ENCODE peak calls at places on chromosomes 12 and 14, in eight cellular contexts. One of them, this sample, is unnamed.

GRCh38 chr14:25909361-25909760 is 688.5 kb downstream of the NOVA1 start:
- DNase-seq in SK-N-SH: no peak
- DNase-seq in pancreas: no peak
- DNase-seq in left cardiac atrium: no peak
- DNase-seq in GM10248: no peak
- DNase-seq in Calu3: no peak
- DNase-seq in NCI-H1694 treated with DMSO at 0.1 percent for 48 hours: no peak
- DNase-seq in activated T-cell treated with anti-CD3 and anti-CD28 coated beads for 4 hours: no peak
- DNase-seq in this sample: no peak

GRCh38 chr14:105349992-105350391 is 35.4 kb downstream of the PACS2 start:
- DNase-seq in SK-N-SH: no peak
- DNase-seq in pancreas: no peak
- DNase-seq in left cardiac atrium: no peak
- DNase-seq in GM10248: no peak
- DNase-seq in Calu3: no peak
- DNase-seq in NCI-H1694 treated with DMSO at 0.1 percent for 48 hours: no peak
- DNase-seq in activated T-cell treated with anti-CD3 and anti-CD28 coated beads for 4 hours: no peak
- DNase-seq in this sample: no peak

GRCh38 chr12:51801027-51801426 is 47.5 kb downstream of the FIGNL2 start:
- DNase-seq in SK-N-SH: no peak
- DNase-seq in pancreas: no peak
- DNase-seq in left cardiac atrium: no peak
- DNase-seq in GM10248: no peak
- DNase-seq in Calu3: no peak
- DNase-seq in NCI-H1694 treated with DMSO at 0.1 percent for 48 hours: no peak
- DNase-seq in activated T-cell treated with anti-CD3 and anti-CD28 coated beads for 4 hours: no peak
- DNase-seq in this sample: no peak

GRCh38 chr12:5922500-5922899 is 22.6 kb downstream of the ANO2 start:
- DNase-seq in SK-N-SH: no peak
- DNase-seq in pancreas: no peak
- DNase-seq in left cardiac atrium: no peak
- DNase-seq in GM10248: no peak
- DNase-seq in Calu3: no peak
- DNase-seq in NCI-H1694 treated with DMSO at 0.1 percent for 48 hours: no peak
- DNase-seq in activated T-cell treated with anti-CD3 and anti-CD28 coated beads for 4 hours: no peak
- DNase-seq in this sample: no peak

GRCh38 chr12:82174936-82175335 is 183.3 kb downstream of the CCDC59 start:
- DNase-seq in SK-N-SH: no peak
- DNase-seq in pancreas: peak; percentile 5
- DNase-seq in left cardiac atrium: no peak
- DNase-seq in GM10248: no peak
- DNase-seq in Calu3: peak; percentile 28
- DNase-seq in NCI-H1694 treated with DMSO at 0.1 percent for 48 hours: peak; percentile 96
- DNase-seq in activated T-cell treated with anti-CD3 and anti-CD28 coated beads for 4 hours: no peak
- DNase-seq in this sample: no peak

GRCh38 chr12:126617312-126617711 is 1552.1 kb downstream of the AACS start:
- DNase-seq in SK-N-SH: peak; percentile 51
- DNase-seq in pancreas: no peak
- DNase-seq in left cardiac atrium: no peak
- DNase-seq in GM10248: no peak
- DNase-seq in Calu3: peak; percentile 67
- DNase-seq in NCI-H1694 treated with DMSO at 0.1 percent for 48 hours: no peak
- DNase-seq in activated T-cell treated with anti-CD3 and anti-CD28 coated beads for 4 hours: no peak
- DNase-seq in this sample: no peak

GRCh38 chr14:67059576-67059975 is 129.7 kb upstream of the GARIN2 start:
- DNase-seq in SK-N-SH: no peak
- DNase-seq in pancreas: no peak
- DNase-seq in left cardiac atrium: no peak
- DNase-seq in GM10248: no peak
- DNase-seq in Calu3: no peak
- DNase-seq in NCI-H1694 treated with DMSO at 0.1 percent for 48 hours: no peak
- DNase-seq in activated T-cell treated with anti-CD3 and anti-CD28 coated beads for 4 hours: no peak
- DNase-seq in this sample: no peak

GRCh38 chr12:12715128-12715458 is 2.1 kb upstream of the CDKN1B start:
- DNase-seq in SK-N-SH: no peak
- DNase-seq in pancreas: no peak
- DNase-seq in left cardiac atrium: no peak
- DNase-seq in GM10248: no peak
- DNase-seq in Calu3: no peak
- DNase-seq in NCI-H1694 treated with DMSO at 0.1 percent for 48 hours: no peak
- DNase-seq in activated T-cell treated with anti-CD3 and anti-CD28 coated beads for 4 hours: no peak
- DNase-seq in this sample: no peak

GRCh38 chr12:83156800-83157199 is 470.1 kb downstream of the TMTC2 start:
- DNase-seq in SK-N-SH: no peak
- DNase-seq in pancreas: no peak
- DNase-seq in left cardiac atrium: no peak
- DNase-seq in GM10248: no peak
- DNase-seq in Calu3: no peak
- DNase-seq in NCI-H1694 treated with DMSO at 0.1 percent for 48 hours: no peak
- DNase-seq in activated T-cell treated with anti-CD3 and anti-CD28 coated beads for 4 hours: no peak
- DNase-seq in this sample: no peak

GRCh38 chr12:53504004-53504920 is 3.0 kb downstream of the NPFF start:
- DNase-seq in SK-N-SH: no peak
- DNase-seq in pancreas: no peak
- DNase-seq in left cardiac atrium: no peak
- DNase-seq in GM10248: no peak
- DNase-seq in Calu3: no peak
- DNase-seq in NCI-H1694 treated with DMSO at 0.1 percent for 48 hours: no peak
- DNase-seq in activated T-cell treated with anti-CD3 and anti-CD28 coated beads for 4 hours: no peak
- DNase-seq in this sample: no peak

GRCh38 chr12:113003631-113004030 is 25.3 kb downstream of the OAS2 start:
- DNase-seq in SK-N-SH: peak; percentile 31
- DNase-seq in pancreas: no peak
- DNase-seq in left cardiac atrium: no peak
- DNase-seq in GM10248: no peak
- DNase-seq in Calu3: no peak
- DNase-seq in NCI-H1694 treated with DMSO at 0.1 percent for 48 hours: no peak
- DNase-seq in activated T-cell treated with anti-CD3 and anti-CD28 coated beads for 4 hours: no peak
- DNase-seq in this sample: no peak

GRCh38 chr12:24948816-24949722 is at the start of gene BCAT1:
- DNase-seq in SK-N-SH: peak; percentile 79
- DNase-seq in pancreas: peak; percentile 70
- DNase-seq in left cardiac atrium: peak; percentile 82
- DNase-seq in GM10248: peak; percentile 52
- DNase-seq in Calu3: peak; percentile 9
- DNase-seq in NCI-H1694 treated with DMSO at 0.1 percent for 48 hours: peak; percentile 57
- DNase-seq in activated T-cell treated with anti-CD3 and anti-CD28 coated beads for 4 hours: peak; percentile 12
- DNase-seq in this sample: peak; percentile 56

GRCh38 chr12:47114481-47114892 is 34.7 kb upstream of the AMIGO2 start:
- DNase-seq in SK-N-SH: no peak
- DNase-seq in pancreas: no peak
- DNase-seq in left cardiac atrium: no peak
- DNase-seq in GM10248: no peak
- DNase-seq in Calu3: no peak
- DNase-seq in NCI-H1694 treated with DMSO at 0.1 percent for 48 hours: no peak
- DNase-seq in activated T-cell treated with anti-CD3 and anti-CD28 coated beads for 4 hours: no peak
- DNase-seq in this sample: no peak

GRCh38 chr12:65522956-65523857 is 244.7 kb downstream of the MSRB3 start:
- DNase-seq in SK-N-SH: no peak
- DNase-seq in pancreas: no peak
- DNase-seq in left cardiac atrium: no peak
- DNase-seq in GM10248: no peak
- DNase-seq in Calu3: no peak
- DNase-seq in NCI-H1694 treated with DMSO at 0.1 percent for 48 hours: no peak
- DNase-seq in activated T-cell treated with anti-CD3 and anti-CD28 coated beads for 4 hours: no peak
- DNase-seq in this sample: no peak

GRCh38 chr12:5783274-5783920 is 161.7 kb downstream of the ANO2 start:
- DNase-seq in SK-N-SH: no peak
- DNase-seq in pancreas: no peak
- DNase-seq in left cardiac atrium: no peak
- DNase-seq in GM10248: no peak
- DNase-seq in Calu3: no peak
- DNase-seq in NCI-H1694 treated with DMSO at 0.1 percent for 48 hours: no peak
- DNase-seq in activated T-cell treated with anti-CD3 and anti-CD28 coated beads for 4 hours: no peak
- DNase-seq in this sample: no peak

GRCh38 chr12:111353603-111354295 is 15.1 kb downstream of the PHETA1 start:
- DNase-seq in SK-N-SH: no peak
- DNase-seq in pancreas: no peak
- DNase-seq in left cardiac atrium: no peak
- DNase-seq in GM10248: no peak
- DNase-seq in Calu3: no peak
- DNase-seq in NCI-H1694 treated with DMSO at 0.1 percent for 48 hours: no peak
- DNase-seq in activated T-cell treated with anti-CD3 and anti-CD28 coated beads for 4 hours: no peak
- DNase-seq in this sample: no peak

GRCh38 chr12:28537474-28537873 is 347.2 kb downstream of the CCDC91 start:
- DNase-seq in SK-N-SH: no peak
- DNase-seq in pancreas: no peak
- DNase-seq in left cardiac atrium: no peak
- DNase-seq in GM10248: no peak
- DNase-seq in Calu3: no peak
- DNase-seq in NCI-H1694 treated with DMSO at 0.1 percent for 48 hours: no peak
- DNase-seq in activated T-cell treated with anti-CD3 and anti-CD28 coated beads for 4 hours: no peak
- DNase-seq in this sample: no peak

GRCh38 chr14:99777956-99778355 is 15.3 kb upstream of the EML1 start:
- DNase-seq in SK-N-SH: no peak
- DNase-seq in pancreas: no peak
- DNase-seq in left cardiac atrium: no peak
- DNase-seq in GM10248: no peak
- DNase-seq in Calu3: no peak
- DNase-seq in NCI-H1694 treated with DMSO at 0.1 percent for 48 hours: no peak
- DNase-seq in activated T-cell treated with anti-CD3 and anti-CD28 coated beads for 4 hours: no peak
- DNase-seq in this sample: no peak

GRCh38 chr12:54030889-54031860 is 1.7 kb upstream of the HOXC5 start:
- DNase-seq in SK-N-SH: no peak
- DNase-seq in pancreas: no peak
- DNase-seq in left cardiac atrium: no peak
- DNase-seq in GM10248: no peak
- DNase-seq in Calu3: no peak
- DNase-seq in NCI-H1694 treated with DMSO at 0.1 percent for 48 hours: no peak
- DNase-seq in activated T-cell treated with anti-CD3 and anti-CD28 coated beads for 4 hours: no peak
- DNase-seq in this sample: no peak

GRCh38 chr12:109836916-109837315 is 3.7 kb upstream of the TRPV4 start:
- DNase-seq in SK-N-SH: no peak
- DNase-seq in pancreas: no peak
- DNase-seq in left cardiac atrium: no peak
- DNase-seq in GM10248: no peak
- DNase-seq in Calu3: peak; percentile 53
- DNase-seq in NCI-H1694 treated with DMSO at 0.1 percent for 48 hours: no peak
- DNase-seq in activated T-cell treated with anti-CD3 and anti-CD28 coated beads for 4 hours: no peak
- DNase-seq in this sample: no peak

GRCh38 chr12:116635487-116635886 is 76.3 kb downstream of the MAP1LC3B2 start:
- DNase-seq in SK-N-SH: no peak
- DNase-seq in pancreas: no peak
- DNase-seq in left cardiac atrium: no peak
- DNase-seq in GM10248: no peak
- DNase-seq in Calu3: no peak
- DNase-seq in NCI-H1694 treated with DMSO at 0.1 percent for 48 hours: no peak
- DNase-seq in activated T-cell treated with anti-CD3 and anti-CD28 coated beads for 4 hours: no peak
- DNase-seq in this sample: no peak